ENCODE peak calls at places on chromosomes 3 and 15, in five cellular contexts. N is fibroblast of lung, X is cardiac fibroblast, F is GM12865, W is epithelial cell of proximal tubule. R is an unnamed sample.
A peak's percentile ranks its signal among the peaks of the same experiment; 100 is the strongest.

GRCh38 chr3:81445712-81446111 is 315.7 kb downstream of the GBE1 start:
- DNase-seq in N (no peak), X (no peak), F (no peak), W (no peak), R (no peak)

GRCh38 chr3:23740517-23741402 is 65.0 kb upstream of the UBE2E1 start:
- DNase-seq in N (no peak), X (peak; percentile 43), F (peak; percentile 59), W (no peak), R (peak; percentile 99)

GRCh38 chr3:196202516-196202970 is 8.7 kb downstream of the ZDHHC19 start:
- DNase-seq in N (peak; percentile 42), X (peak; percentile 55), F (peak; percentile 86), W (no peak), R (no peak)

GRCh38 chr3:134074790-134075567 is 45.3 kb upstream of the SLCO2A1 start:
- DNase-seq in N (no peak), X (no peak), F (no peak), W (no peak), R (no peak)

GRCh38 chr3:49422379-49423248 is at the start of gene AMT:
- DNase-seq in N (no peak), X (no peak), F (no peak), W (no peak), R (no peak)

GRCh38 chr3:173501941-173502489 is 104.5 kb downstream of the NLGN1 start:
- DNase-seq in N (peak; percentile 38), X (peak; percentile 5), F (no peak), W (no peak), R (peak; percentile 7)

GRCh38 chr3:111617912-111618601 is 22.9 kb upstream of the ZBED2 start:
- DNase-seq in N (no peak), X (no peak), F (no peak), W (no peak), R (peak; percentile 12)

GRCh38 chr3:112925560-112925959 is 49.3 kb downstream of the CD200R1 start:
- DNase-seq in N (no peak), X (no peak), F (peak; percentile 18), W (no peak), R (no peak)

GRCh38 chr15:40342421-40343313 is 1.9 kb upstream of the CCDC9B start:
- DNase-seq in N (no peak), X (peak; percentile 57), F (no peak), W (no peak), R (peak; percentile 92)

GRCh38 chr3:16668776-16669545 is 63.7 kb upstream of the DAZL start:
- DNase-seq in N (no peak), X (no peak), F (no peak), W (no peak), R (no peak)

GRCh38 chr15:67945951-67946700 is 106.3 kb upstream of the RNU6-1 start:
- DNase-seq in N (no peak), X (peak; percentile 66), F (peak; percentile 48), W (no peak), R (peak; percentile 64)

GRCh38 chr3:183812746-183813445 is 12.5 kb downstream of the MAP6D1 start:
- DNase-seq in N (no peak), X (no peak), F (no peak), W (no peak), R (no peak)

GRCh38 chr3:120475722-120476385 is 25.1 kb upstream of the FSTL1 start:
- DNase-seq in N (no peak), X (peak; percentile 49), F (no peak), W (no peak), R (no peak)

GRCh38 chr3:183662099-183662498 is 26.7 kb downstream of the KLHL24 start:
- DNase-seq in N (no peak), X (peak; percentile 15), F (no peak), W (no peak), R (no peak)

GRCh38 chr15:40388941-40389823 is 6.7 kb downstream of the KNSTRN start:
- DNase-seq in N (peak; percentile 13), X (peak; percentile 58), F (no peak), W (no peak), R (peak; percentile 74)

GRCh38 chr15:45634442-45635190 is at the start of gene SQOR:
- DNase-seq in N (peak; percentile 51), X (peak; percentile 76), F (peak; percentile 93), W (no peak), R (peak; percentile 85)

GRCh38 chr15:61621146-61621545 is 392.0 kb upstream of the RORA start:
- DNase-seq in N (no peak), X (peak; percentile 2), F (peak; percentile 28), W (no peak), R (peak; percentile 17)

GRCh38 chr15:88476635-88477038 is 9.1 kb downstream of the MRPS11 start:
- DNase-seq in N (peak; percentile 78), X (peak; percentile 65), F (peak; percentile 58), W (no peak), R (peak; percentile 46)

GRCh38 chr15:89221543-89221942 is at the start of gene RLBP1:
- DNase-seq in N (no peak), X (no peak), F (no peak), W (no peak), R (peak; percentile 41)

GRCh38 chr15:66650433-66650832 is 51.6 kb upstream of the SMAD6 start:
- DNase-seq in N (peak; percentile 12), X (no peak), F (no peak), W (no peak), R (no peak)

GRCh38 chr15:63715818-63716217 is 117.9 kb downstream of the HERC1 start:
- DNase-seq in N (no peak), X (no peak), F (no peak), W (peak; percentile 35), R (peak; percentile 52)

GRCh38 chr3:183114779-183115178 is 15.5 kb upstream of the MCCC1 start:
- DNase-seq in N (no peak), X (no peak), F (no peak), W (no peak), R (no peak)

GRCh38 chr15:68725736-68726135 is 95.0 kb downstream of the ANP32A start:
- DNase-seq in N (peak; percentile 75), X (peak; percentile 75), F (no peak), W (no peak), R (no peak)

GRCh38 chr15:85407421-85408269 is 27.2 kb downstream of the AKAP13 start:
- DNase-seq in N (peak; percentile 87), X (peak; percentile 76), F (peak; percentile 54), W (peak; percentile 84), R (peak; percentile 89)

GRCh38 chr15:75446146-75446545 is 5.3 kb downstream of the SIN3A start:
- DNase-seq in N (no peak), X (no peak), F (peak; percentile 60), W (no peak), R (no peak)

GRCh38 chr3:9064251-9064650 is 101.0 kb upstream of the RAD18 start:
- DNase-seq in N (no peak), X (no peak), F (no peak), W (no peak), R (no peak)

GRCh38 chr3:105415981-105416380 is 49.3 kb downstream of the ALCAM start:
- DNase-seq in N (no peak), X (no peak), F (no peak), W (no peak), R (no peak)

GRCh38 chr3:52280046-52280445 is 1.6 kb upstream of the WDR82 start:
- DNase-seq in N (peak; percentile 60), X (peak; percentile 68), F (no peak), W (no peak), R (no peak)

GRCh38 chr15:71752604-71753289 is 57.6 kb upstream of the NR2E3 start:
- DNase-seq in N (peak; percentile 97), X (peak; percentile 92), F (peak; percentile 60), W (peak; percentile 98), R (peak; percentile 76)

GRCh38 chr3:152183473-152183872 is 85.3 kb upstream of the MBNL1 start:
- DNase-seq in N (peak; percentile 65), X (peak; percentile 56), F (peak; percentile 75), W (no peak), R (no peak)
- TF ChIP-seq CTCF in N (peak; percentile 52), X (peak; percentile 56), F (peak; percentile 66), W (peak; percentile 62), R (no peak)

GRCh38 chr15:73923156-73923487 is 3.1 kb upstream of the LOXL1 start:
- DNase-seq in N (no peak), X (no peak), F (no peak), W (no peak), R (no peak)
- H3K4me3 ChIP-seq in N (peak overlapping the region; percentile 29), X (peak overlapping the region; percentile 7), F (no peak overlapping the region), W (no peak overlapping the region), R (no peak overlapping the region)

GRCh38 chr15:74324714-74325113 is 42.7 kb downstream of the CYP11A1 start:
- DNase-seq in N (no peak), X (no peak), F (no peak), W (no peak), R (no peak)

GRCh38 chr15:74319138-74319460 is 48.3 kb downstream of the CYP11A1 start:
- DNase-seq in N (no peak), X (no peak), F (no peak), W (no peak), R (no peak)

GRCh38 chr15:74319596-74320357 is 47.7 kb downstream of the CYP11A1 start:
- DNase-seq in N (no peak), X (peak; percentile 26), F (peak; percentile 22), W (no peak), R (no peak)

GRCh38 chr15:74320358-74321247 is 46.8 kb downstream of the CYP11A1 start:
- DNase-seq in N (peak; percentile 45), X (peak; percentile 60), F (peak; percentile 48), W (no peak), R (peak; percentile 46)

GRCh38 chr15:74322558-74323180 is 44.8 kb downstream of the CYP11A1 start:
- DNase-seq in N (peak; percentile 61), X (peak; percentile 74), F (peak; percentile 73), W (no peak), R (peak; percentile 60)
- TF ChIP-seq CTCF in N (peak; percentile 92), X (peak; percentile 93), F (peak; percentile 97), W (peak; percentile 82), R (peak; percentile 84)

GRCh38 chr3:193842832-193843446 is 249.9 kb downstream of the OPA1 start:
- DNase-seq in N (no peak), X (no peak), F (no peak), W (no peak), R (no peak)
- H3K4me3 ChIP-seq in N (no peak overlapping the region), X (no peak overlapping the region), F (no peak overlapping the region), W (no peak overlapping the region), R (no peak overlapping the region)

GRCh38 chr3:39707314-39707909 is 102.0 kb upstream of the MYRIP start:
- DNase-seq in N (peak; percentile 17), X (peak; percentile 70), F (peak; percentile 43), W (no peak), R (peak; percentile 42)
- TF ChIP-seq CTCF in N (peak; percentile 55), X (peak; percentile 75), F (peak; percentile 62), W (peak; percentile 76), R (peak; percentile 62)

R was measured in epithelial cell of esophagus.